ENCODE peak calls at places on chromosomes 2 and 18, in six cellular contexts. L, J, P, E, O and G are unnamed samples.

GRCh38 chr2:85168984-85169383 is 35.8 kb downstream of the TCF7L1 start:
- ATAC-seq in L (no peak), J (no peak), P (no peak), E (no peak), O (no peak), G (no peak)

GRCh38 chr2:102514061-102514785 is 41.2 kb downstream of the SLC9A4 start:
- ATAC-seq in L (no peak), J (peak), P (peak), E (no peak), O (no peak), G (peak)

GRCh38 chr2:38066415-38066814 is 9.5 kb downstream of the CYP1B1 start:
- ATAC-seq in L (no peak), J (no peak), P (no peak), E (no peak), O (no peak), G (no peak)

GRCh38 chr2:85425588-85425987 is 7.1 kb downstream of the SH2D6 start:
- ATAC-seq in L (peak), J (no peak), P (no peak), E (no peak), O (no peak), G (no peak)

GRCh38 chr18:35875566-35875965 is 96.9 kb upstream of the RMP24 start:
- ATAC-seq in L (no peak), J (no peak), P (no peak), E (no peak), O (no peak), G (peak)

GRCh38 chr18:43526436-43527150 is 249.3 kb upstream of the SYT4 start:
- ATAC-seq in L (no peak), J (no peak), P (no peak), E (no peak), O (no peak), G (no peak)

GRCh38 chr2:205025580-205026240 is 480.4 kb downstream of the PARD3B start:
- ATAC-seq in L (no peak), J (no peak), P (peak), E (no peak), O (no peak), G (no peak)

GRCh38 chr2:122101319-122101718 is 345.9 kb downstream of the TSN start:
- ATAC-seq in L (no peak), J (no peak), P (no peak), E (no peak), O (no peak), G (no peak)

GRCh38 chr2:240558229-240558885 is 569 bp upstream of the ANKMY1 start:
- ATAC-seq in L (no peak), J (no peak), P (no peak), E (no peak), O (no peak), G (no peak)

GRCh38 chr2:55159037-55159651 is 72.9 kb downstream of the CLHC1 start:
- ATAC-seq in L (peak), J (no peak), P (no peak), E (no peak), O (no peak), G (peak)

GRCh38 chr18:34773378-34773777 is 63.3 kb downstream of the DTNA start:
- ATAC-seq in L (no peak), J (peak), P (no peak), E (no peak), O (no peak), G (no peak)

GRCh38 chr2:224543939-224544338 is 41.2 kb downstream of the CUL3 start:
- ATAC-seq in L (no peak), J (no peak), P (no peak), E (no peak), O (no peak), G (no peak)

GRCh38 chr2:163248321-163249090 is 409.9 kb upstream of the KCNH7 start:
- ATAC-seq in L (no peak), J (no peak), P (no peak), E (no peak), O (no peak), G (no peak)

GRCh38 chr2:159285929-159286708 is at the start of gene WDSUB1:
- ATAC-seq in L (peak), J (peak), P (peak), E (peak), O (no peak), G (peak)

GRCh38 chr2:71963295-71963694 is 184.4 kb downstream of the CYP26B1 start:
- ATAC-seq in L (no peak), J (no peak), P (no peak), E (no peak), O (no peak), G (no peak)

GRCh38 chr18:5180254-5180653 is 16.8 kb downstream of the AKAIN1 start:
- ATAC-seq in L (no peak), J (no peak), P (no peak), E (no peak), O (no peak), G (no peak)

GRCh38 chr2:158024288-158024898 is 77.3 kb upstream of the UPP2 start:
- ATAC-seq in L (peak), J (peak), P (peak), E (peak), O (peak), G (no peak)

GRCh38 chr2:25711641-25712369 is 38.4 kb upstream of the DTNB start:
- ATAC-seq in L (no peak), J (no peak), P (no peak), E (no peak), O (no peak), G (no peak)

GRCh38 chr2:139067874-139068273 is 287.7 kb upstream of the NXPH2 start:
- ATAC-seq in L (no peak), J (peak), P (no peak), E (no peak), O (no peak), G (no peak)

GRCh38 chr18:72433756-72434155 is 110.4 kb downstream of the CBLN2 start:
- ATAC-seq in L (no peak), J (no peak), P (no peak), E (no peak), O (no peak), G (no peak)

GRCh38 chr2:24511894-24512293 is 20.8 kb downstream of the NCOA1 start:
- ATAC-seq in L (peak), J (no peak), P (peak), E (peak), O (peak), G (no peak)

GRCh38 chr2:108959401-108959800 is 29.6 kb downstream of the EDAR start:
- ATAC-seq in L (no peak), J (peak), P (no peak), E (no peak), O (peak), G (peak)

GRCh38 chr2:231476920-231477319 is 12.6 kb upstream of the NCL start:
- ATAC-seq in L (no peak), J (no peak), P (no peak), E (no peak), O (no peak), G (no peak)

GRCh38 chr18:7927119-7927518 is 360.0 kb downstream of the PTPRM start:
- ATAC-seq in L (no peak), J (no peak), P (no peak), E (peak), O (no peak), G (no peak)